ENCODE peak calls at places on chromosome 15, in eight cellular contexts. O, J, Q, R, U, N, I and L are unnamed samples.

GRCh38 chr15:57343018-57343417 is 33.3 kb upstream of the CGNL1 start:
- DNase-seq in I (no peak), Q (no peak), R (no peak), U (no peak), O (no peak), J (no peak), N (no peak), L (no peak)

GRCh38 chr15:68382286-68383007 is 49.5 kb downstream of the ITGA11 start:
- DNase-seq in Q (no peak), O (no peak), R (peak; percentile 45), U (peak; percentile 13), I (no peak), J (no peak), N (no peak), L (no peak)

GRCh38 chr15:20295238-20295811 is 246.3 kb downstream of the GOLGA6L6 start:
- DNase-seq in U (no peak), R (no peak), Q (no peak), I (no peak), J (no peak), N (peak; percentile 82), O (no peak), L (no peak)

GRCh38 chr15:89566141-89566540 is 9.1 kb upstream of the TICRR start:
- DNase-seq in J (no peak), I (no peak), Q (no peak), R (no peak), N (no peak), O (no peak), U (no peak), L (no peak)

GRCh38 chr15:83115410-83115809 is 8.0 kb downstream of the TM6SF1 start:
- DNase-seq in U (no peak), Q (no peak), N (no peak), R (no peak), O (no peak), J (no peak), I (no peak), L (no peak)

GRCh38 chr15:43229977-43230376 is 9.2 kb upstream of the EPB42 start:
- DNase-seq in U (no peak), R (no peak), N (no peak), J (no peak), O (no peak), I (no peak), Q (no peak), L (no peak)

GRCh38 chr15:50523736-50524318 is 22.6 kb downstream of the USP50 start:
- DNase-seq in J (no peak), Q (no peak), I (no peak), O (no peak), U (no peak), N (no peak), R (no peak), L (no peak)

GRCh38 chr15:90837052-90837621 is 31.3 kb upstream of the FURIN start:
- DNase-seq in N (no peak), O (no peak), R (no peak), Q (no peak), J (no peak), I (no peak), U (no peak), L (no peak)

GRCh38 chr15:70856884-70857546 is 3.1 kb upstream of the LARP6 start:
- DNase-seq in R (peak; percentile 100), J (no peak), N (peak; percentile 82), Q (peak; percentile 89), U (peak; percentile 94), O (peak; percentile 96), I (peak; percentile 67), L (peak; percentile 91)

GRCh38 chr15:56295433-56295832 is 51.8 kb upstream of the RFX7 start:
- DNase-seq in N (no peak), J (no peak), R (no peak), O (no peak), I (no peak), U (no peak), Q (no peak), L (no peak)

GRCh38 chr15:23035964-23036566 is 3.3 kb downstream of the TUBGCP5 start:
- DNase-seq in I (peak; percentile 51), O (peak; percentile 61), Q (no peak), N (no peak), U (no peak), R (peak; percentile 46), J (peak; percentile 73), L (no peak)

GRCh38 chr15:78434134-78434533 is 3.9 kb upstream of the IREB2 start:
- DNase-seq in R (no peak), I (no peak), Q (no peak), O (no peak), U (no peak), J (no peak), N (no peak), L (no peak)

GRCh38 chr15:93311620-93312019 is 222.6 kb upstream of the RGMA start:
- DNase-seq in J (no peak), U (no peak), R (no peak), O (no peak), Q (no peak), N (no peak), I (no peak), L (no peak)

GRCh38 chr15:66581972-66582537 is 16.3 kb upstream of the LCTL start:
- DNase-seq in U (no peak), I (no peak), J (no peak), N (no peak), O (peak; percentile 42), Q (no peak), R (peak; percentile 28), L (no peak)

GRCh38 chr15:90836296-90836871 is 32.0 kb upstream of the FURIN start:
- DNase-seq in J (no peak), O (peak; percentile 54), N (no peak), U (no peak), Q (no peak), I (no peak), R (peak; percentile 91), L (no peak)

GRCh38 chr15:90358124-90359033 is 6.3 kb downstream of the ZNF774 start:
- DNase-seq in O (peak; percentile 45), J (no peak), U (no peak), Q (no peak), I (no peak), N (no peak), R (peak; percentile 81), L (no peak)

GRCh38 chr15:78502641-78503040 is 4.7 kb upstream of the HYKK start:
- DNase-seq in Q (no peak), N (no peak), R (no peak), O (no peak), I (no peak), J (no peak), U (no peak), L (no peak)

GRCh38 chr15:93037341-93038063 is 51.5 kb downstream of the RGMA start:
- DNase-seq in O (peak; percentile 25), R (no peak), N (peak; percentile 82), U (no peak), I (no peak), Q (peak; percentile 72), J (peak; percentile 34), L (peak; percentile 71)

GRCh38 chr15:97791824-97792792 is 168.4 kb upstream of the ARRDC4 start:
- DNase-seq in Q (no peak), N (no peak), U (peak; percentile 23), J (no peak), O (no peak), I (no peak), R (no peak), L (no peak)

GRCh38 chr15:63244399-63244798 is 33.0 kb upstream of the APH1B start:
- DNase-seq in O (no peak), I (no peak), Q (no peak), U (no peak), J (no peak), R (no peak), N (no peak), L (no peak)

GRCh38 chr15:88396382-88396781 is 70.8 kb downstream of the MRPL46 start:
- DNase-seq in I (no peak), O (no peak), Q (no peak), R (no peak), U (no peak), N (no peak), J (no peak), L (no peak)
- H3K27ac ChIP-seq in I (no peak overlapping the region), O (no peak overlapping the region), Q (no peak overlapping the region), R (no peak overlapping the region), U (no peak overlapping the region), N (no peak overlapping the region), J (no peak overlapping the region), L (no peak overlapping the region)

DNA sequence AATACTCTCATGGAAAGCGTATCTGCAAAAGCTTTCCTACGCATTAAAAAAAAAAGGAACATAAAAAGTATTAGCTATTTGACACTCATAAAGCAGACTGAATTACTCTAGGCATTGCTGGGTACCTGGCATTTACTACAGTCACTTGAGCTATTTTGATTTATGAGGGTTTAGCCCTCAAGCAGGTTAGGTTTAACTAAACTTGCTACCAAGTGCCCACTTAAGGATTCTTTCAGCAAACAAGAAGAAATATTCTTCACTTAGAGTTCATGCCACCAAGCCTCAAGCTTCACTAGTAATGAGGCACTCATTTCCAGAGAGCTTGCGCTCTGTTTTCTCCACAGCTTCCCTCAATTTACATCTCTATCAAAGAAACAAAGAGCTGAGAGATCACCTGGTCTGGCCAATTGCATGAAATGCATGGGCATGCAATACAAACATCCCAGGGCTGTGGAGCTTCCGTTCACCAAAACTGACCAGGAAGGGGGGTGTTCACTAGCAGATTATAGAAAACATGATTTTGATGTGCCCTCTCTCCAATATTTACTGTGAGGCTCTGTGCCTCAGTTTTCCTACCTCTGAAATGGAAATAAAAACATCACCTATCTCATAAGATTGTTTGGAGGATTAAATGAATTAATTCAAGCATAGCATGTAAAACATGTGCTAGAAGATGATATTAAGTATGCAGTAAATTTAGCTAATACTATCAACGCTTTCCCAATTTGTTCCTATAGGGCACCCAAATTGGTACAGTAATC is 217.3 kb downstream of the RORA start:
- DNase-seq in Q (no peak), U (no peak), O (no peak), R (no peak), I (no peak), N (no peak), J (no peak), L (no peak)
- H3K27ac ChIP-seq in Q (no peak overlapping the region), U (no peak overlapping the region), O (no peak overlapping the region), R (no peak overlapping the region), I (no peak overlapping the region), N (no peak overlapping the region), J (no peak overlapping the region), L (no peak overlapping the region)

GRCh38 chr15:40421246-40422157 is 15.9 kb downstream of the IVD start:
- DNase-seq in O (peak; percentile 35), Q (peak; percentile 83), R (peak; percentile 52), I (peak; percentile 78), J (peak; percentile 91), U (peak; percentile 61), N (peak; percentile 94), L (peak; percentile 76)
- H3K27ac ChIP-seq in O (no peak overlapping the region), Q (peak overlapping the region; percentile 39), R (no peak overlapping the region), I (peak overlapping the region; percentile 56), J (no peak overlapping the region), U (no peak overlapping the region), N (no peak overlapping the region), L (peak overlapping the region; percentile 52)

GRCh38 chr15:39194431-39194830 is 386.4 kb upstream of the THBS1 start:
- DNase-seq in O (peak; percentile 35), U (no peak), J (no peak), I (no peak), Q (no peak), R (peak; percentile 65), N (no peak), L (no peak)
- H3K27ac ChIP-seq in O (peak overlapping the region; percentile 31), U (no peak overlapping the region), J (peak overlapping the region; percentile 88), I (no peak overlapping the region), Q (no peak overlapping the region), R (peak overlapping the region; percentile 92), N (no peak overlapping the region), L (no peak overlapping the region)